ENCODE peak calls at places on chromosomes 12 and 14, in four cellular contexts. I is GM12891, E is GM12878, L is K562. K is an unnamed sample.

GRCh38 chr12:42262271-42262670 is 24.2 kb upstream of the YAF2 start:
- DNase-seq in L (no peak), E (no peak), I (no peak), K (no peak)

GRCh38 chr14:101561145-101561896 is at the start of gene DIO3:
- DNase-seq in I (no peak), L (no peak), E (no peak), K (no peak)

GRCh38 chr12:23359975-23360638 is 589.4 kb downstream of the SOX5 start:
- DNase-seq in E (no peak), I (no peak), L (no peak), K (no peak)

GRCh38 chr12:12877789-12878455 is 13.4 kb upstream of the GPRC5A start:
- DNase-seq in L (no peak), I (no peak), E (no peak), K (no peak)

GRCh38 chr12:14379508-14379907 is 14.0 kb downstream of the ATF7IP start:
- DNase-seq in E (no peak), I (no peak), L (no peak), K (no peak)

GRCh38 chr14:98593361-98593761 is 678.6 kb downstream of the BCL11B start:
- DNase-seq in I (no peak), E (no peak), L (no peak), K (no peak)

GRCh38 chr12:2813573-2814185 is 1.2 kb downstream of the ITFG2 start:
- DNase-seq in I (peak), E (no peak), L (peak), K (peak)

GRCh38 chr14:42222924-42223471 is 616.3 kb downstream of the LRFN5 start:
- DNase-seq in E (peak), L (no peak), I (no peak), K (no peak)

GRCh38 chr14:37343307-37344094 is 145.8 kb downstream of the MIPOL1 start:
- DNase-seq in I (no peak), E (no peak), L (no peak), K (no peak)

GRCh38 chr12:105741786-105742566 is 396.8 kb downstream of the NUAK1 start:
- DNase-seq in I (no peak), L (no peak), E (no peak), K (no peak)

GRCh38 chr14:72643317-72643801 is 250.5 kb downstream of the DPF3 start:
- DNase-seq in E (no peak), L (no peak), I (no peak), K (no peak)

GRCh38 chr14:43014338-43014737 is 1407.7 kb downstream of the LRFN5 start:
- DNase-seq in L (no peak), I (no peak), E (no peak), K (no peak)

GRCh38 chr14:99327050-99327449 is 55.1 kb upstream of the BCL11B start:
- DNase-seq in E (no peak), I (no peak), L (no peak), K (no peak)

GRCh38 chr14:68137704-68138619 is 318.4 kb downstream of the RAD51B start:
- DNase-seq in E (no peak), L (peak), I (no peak), K (no peak)

GRCh38 chr12:40104461-40105264 is 1.2 kb downstream of the SLC2A13 start:
- DNase-seq in I (peak), L (peak), E (no peak), K (no peak)

GRCh38 chr12:93115646-93116045 is 186.6 kb upstream of the EEA1 start:
- DNase-seq in L (no peak), E (no peak), I (no peak), K (no peak)

GRCh38 chr12:89276860-89277259 is 75.4 kb downstream of the DUSP6 start:
- DNase-seq in E (no peak), I (no peak), L (no peak), K (no peak)

GRCh38 chr12:14327717-14328116 is 37.8 kb upstream of the ATF7IP start:
- DNase-seq in E (no peak), I (no peak), L (no peak), K (peak)

GRCh38 chr14:77268989-77269595 is 1.9 kb downstream of the NGB start:
- DNase-seq in L (no peak), I (no peak), E (no peak), K (no peak)

GRCh38 chr12:73072214-73072613 is 800.0 kb downstream of the TRHDE start:
- DNase-seq in I (no peak), L (no peak), E (no peak), K (no peak)

GRCh38 chr12:124609041-124609984 is 41.9 kb upstream of the NCOR2 start:
- DNase-seq in I (peak), E (peak), L (peak), K (peak)

GRCh38 chr14:63174760-63175191 is 29.5 kb upstream of the RHOJ start:
- DNase-seq in L (peak), I (no peak), E (no peak), K (no peak)

DNA sequence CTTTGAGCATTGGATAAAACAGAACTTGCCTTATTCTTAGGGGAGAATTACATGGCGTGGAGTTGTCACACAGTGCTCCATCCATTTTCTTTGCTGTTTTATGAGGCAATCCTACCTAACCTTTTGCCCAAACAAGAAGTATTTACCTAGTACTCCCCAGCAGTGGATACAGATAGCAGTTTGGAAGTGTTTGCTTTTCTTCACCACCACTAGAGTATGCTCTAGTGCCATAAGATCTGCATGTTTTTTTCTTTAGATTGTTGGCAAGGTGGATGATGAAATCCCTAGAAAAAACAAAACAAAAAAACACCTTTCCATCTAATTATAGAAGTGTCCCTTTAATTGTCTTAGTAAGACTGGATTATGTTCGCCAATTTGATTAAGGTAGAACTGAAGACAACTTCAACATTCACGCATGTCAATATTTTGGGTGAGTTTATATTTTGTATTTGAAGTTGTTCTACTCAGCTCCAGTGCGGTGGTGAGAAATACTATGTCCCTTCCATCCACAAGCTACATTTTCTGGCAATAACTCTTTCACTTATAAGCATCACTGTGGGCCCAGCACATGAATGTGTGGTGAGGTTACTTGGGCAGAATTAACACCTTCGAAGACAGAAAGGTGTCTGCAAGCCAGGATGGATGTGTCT is 23.6 kb upstream of the TMEM260 start:
- DNase-seq in I (no peak), E (no peak), L (peak), K (no peak)
- TF ChIP-seq SPI1 in I (no peak), E (no peak), L (no peak), K (no peak)

GRCh38 chr14:64812412-64812811 is 67.3 kb downstream of the SPTB start:
- DNase-seq in E (no peak), L (no peak), I (no peak), K (no peak)
- TF ChIP-seq SPI1 in E (no peak), L (no peak), I (no peak), K (no peak)

DNA sequence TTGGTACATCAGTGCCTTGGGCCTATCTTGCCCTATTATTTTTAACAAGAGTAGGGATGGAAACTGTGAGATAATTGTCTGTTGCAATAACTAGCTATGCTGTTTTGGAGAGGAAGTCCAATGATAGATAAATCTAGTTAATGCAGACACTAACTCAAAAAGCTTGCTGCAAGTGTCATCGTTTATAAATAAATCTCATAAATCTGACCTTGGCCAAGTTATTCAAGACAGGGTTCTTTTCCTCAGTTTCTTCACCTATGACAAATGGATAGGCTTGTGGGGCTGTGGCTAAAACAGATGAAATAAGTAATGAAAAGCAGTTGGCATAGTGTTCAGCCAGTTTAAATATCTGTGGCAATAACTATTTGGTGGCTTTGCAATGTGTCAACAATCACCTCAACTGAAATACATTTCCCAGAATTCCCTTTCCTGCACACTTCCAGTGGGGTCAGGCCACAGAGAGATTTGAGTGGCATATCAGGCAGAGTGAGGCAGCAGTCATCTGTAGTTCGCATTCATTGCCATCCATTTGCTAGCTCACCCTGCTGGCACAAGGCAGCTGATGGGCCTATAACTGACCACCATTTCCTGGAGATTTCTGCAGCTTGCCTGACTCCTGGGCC is 169.9 kb downstream of the DYRK2 start:
- DNase-seq in L (no peak), I (no peak), E (no peak), K (no peak)
- TF ChIP-seq SPI1 in L (no peak), I (no peak), E (no peak), K (no peak)

GRCh38 chr12:50961708-50962107 is 9.4 kb downstream of the HIGD1C start:
- DNase-seq in L (no peak), I (no peak), E (no peak), K (no peak)
- TF ChIP-seq SPI1 in L (no peak), I (no peak), E (no peak), K (no peak)

GRCh38 chr14:54772451-54772881 is 130.2 kb downstream of the GCH1 start:
- DNase-seq in I (no peak), E (no peak), L (no peak), K (no peak)
- TF ChIP-seq SPI1 in I (no peak), E (no peak), L (no peak), K (no peak)

GRCh38 chr12:79056775-79057174 is 192.2 kb downstream of the SYT1 start:
- DNase-seq in I (no peak), E (no peak), L (no peak), K (no peak)

GRCh38 chr12:79053394-79053793 is 188.8 kb downstream of the SYT1 start:
- DNase-seq in L (no peak), I (no peak), E (no peak), K (no peak)

GRCh38 chr12:79058342-79058741 is 193.8 kb downstream of the SYT1 start:
- DNase-seq in L (no peak), I (no peak), E (no peak), K (no peak)

GRCh38 chr12:79057540-79057939 is 193.0 kb downstream of the SYT1 start:
- DNase-seq in E (no peak), L (no peak), I (no peak), K (no peak)

GRCh38 chr12:79055926-79056674 is 191.5 kb downstream of the SYT1 start:
- DNase-seq in I (no peak), L (no peak), E (no peak), K (no peak)
- TF ChIP-seq SPI1 in I (no peak), L (no peak), E (no peak), K (no peak)

K was measured in HL-60.